ENCODE peak calls at places on chromosome 9, in four cellular contexts. One of them, this sample, is unnamed.

GRCh38 chr9:96047116-96047639 is 171.7 kb downstream of the ERCC6L2 start:
- DNase-seq in cardiac muscle cell: no peak
- DNase-seq in epithelial cell of esophagus: no peak
- DNase-seq in AG04449: no peak
- DNase-seq in this sample: no peak

GRCh38 chr9:124340219-124341069 is 74.8 kb downstream of the PSMB7 start:
- DNase-seq in AG04449: no peak
- DNase-seq in cardiac muscle cell: no peak
- DNase-seq in epithelial cell of esophagus: no peak
- DNase-seq in this sample: no peak

GRCh38 chr9:70004310-70004709 is 39.3 kb upstream of the MAMDC2 start:
- DNase-seq in epithelial cell of esophagus: no peak
- DNase-seq in cardiac muscle cell: peak
- DNase-seq in AG04449: no peak
- DNase-seq in this sample: peak

GRCh38 chr9:79662553-79662956 is 90.8 kb downstream of the TLE4 start:
- DNase-seq in AG04449: no peak
- DNase-seq in epithelial cell of esophagus: no peak
- DNase-seq in cardiac muscle cell: no peak
- DNase-seq in this sample: no peak

GRCh38 chr9:132443951-132444615 is 34.1 kb downstream of the CFAP77 start:
- DNase-seq in epithelial cell of esophagus: no peak
- DNase-seq in cardiac muscle cell: no peak
- DNase-seq in AG04449: no peak
- DNase-seq in this sample: no peak

GRCh38 chr9:118701985-118702384 is 667.2 kb downstream of the BRINP1 start:
- DNase-seq in cardiac muscle cell: no peak
- DNase-seq in epithelial cell of esophagus: no peak
- DNase-seq in AG04449: no peak
- DNase-seq in this sample: no peak

GRCh38 chr9:105258225-105258737 is 13.8 kb downstream of the SLC44A1 start:
- DNase-seq in cardiac muscle cell: peak
- DNase-seq in AG04449: no peak
- DNase-seq in epithelial cell of esophagus: no peak
- DNase-seq in this sample: no peak

GRCh38 chr9:137305060-137305787 is 3.2 kb upstream of the NRARP start:
- DNase-seq in AG04449: no peak
- DNase-seq in epithelial cell of esophagus: peak
- DNase-seq in cardiac muscle cell: peak
- DNase-seq in this sample: no peak

GRCh38 chr9:127698985-127699670 is 7.7 kb upstream of the CFAP157 start:
- DNase-seq in epithelial cell of esophagus: peak
- DNase-seq in cardiac muscle cell: peak
- DNase-seq in AG04449: peak
- DNase-seq in this sample: peak

GRCh38 chr9:134330590-134330989 is 4.3 kb downstream of the RXRA start:
- DNase-seq in AG04449: no peak
- DNase-seq in cardiac muscle cell: no peak
- DNase-seq in epithelial cell of esophagus: no peak
- DNase-seq in this sample: no peak

GRCh38 chr9:96183751-96184150 is 118.2 kb downstream of the HSD17B3 start:
- DNase-seq in epithelial cell of esophagus: no peak
- DNase-seq in AG04449: no peak
- DNase-seq in cardiac muscle cell: no peak
- DNase-seq in this sample: no peak

GRCh38 chr9:77486968-77487367 is 161.2 kb downstream of the GNA14 start:
- DNase-seq in epithelial cell of esophagus: peak
- DNase-seq in AG04449: no peak
- DNase-seq in cardiac muscle cell: no peak
- DNase-seq in this sample: no peak

GRCh38 chr9:91151741-91152095 is 210.0 kb downstream of the AUH start:
- DNase-seq in cardiac muscle cell: no peak
- DNase-seq in epithelial cell of esophagus: no peak
- DNase-seq in AG04449: no peak
- DNase-seq in this sample: no peak

GRCh38 chr9:133787749-133788015 is 49.5 kb upstream of the SARDH start:
- DNase-seq in epithelial cell of esophagus: peak
- DNase-seq in AG04449: no peak
- DNase-seq in cardiac muscle cell: peak
- DNase-seq in this sample: no peak

GRCh38 chr9:136295055-136295454 is 8.8 kb downstream of the CCDC187 start:
- DNase-seq in cardiac muscle cell: no peak
- DNase-seq in epithelial cell of esophagus: no peak
- DNase-seq in AG04449: no peak
- DNase-seq in this sample: no peak

GRCh38 chr9:136297766-136298735 is 5.8 kb downstream of the CCDC187 start:
- DNase-seq in cardiac muscle cell: no peak
- DNase-seq in AG04449: no peak
- DNase-seq in epithelial cell of esophagus: no peak
- DNase-seq in this sample: no peak

GRCh38 chr9:136297016-136297691 is 6.7 kb downstream of the CCDC187 start:
- DNase-seq in cardiac muscle cell: no peak
- DNase-seq in AG04449: no peak
- DNase-seq in epithelial cell of esophagus: peak
- DNase-seq in this sample: no peak

GRCh38 chr9:136295537-136296433 is 8.1 kb downstream of the CCDC187 start:
- DNase-seq in epithelial cell of esophagus: no peak
- DNase-seq in AG04449: no peak
- DNase-seq in cardiac muscle cell: no peak
- DNase-seq in this sample: no peak

GRCh38 chr9:136296434-136297015 is 7.4 kb downstream of the CCDC187 start:
- DNase-seq in AG04449: no peak
- DNase-seq in cardiac muscle cell: no peak
- DNase-seq in epithelial cell of esophagus: no peak
- DNase-seq in this sample: no peak
- H3K4me3 ChIP-seq in AG04449: no peak
- H3K4me3 ChIP-seq in cardiac muscle cell: no peak
- H3K4me3 ChIP-seq in epithelial cell of esophagus: no peak
- H3K4me3 ChIP-seq in this sample: no peak

GRCh38 chr9:6188906-6189305 is 26.7 kb upstream of the IL33 start:
- DNase-seq in cardiac muscle cell: no peak
- DNase-seq in epithelial cell of esophagus: no peak
- DNase-seq in AG04449: no peak
- DNase-seq in this sample: no peak

GRCh38 chr9:6187272-6187671 is 28.3 kb upstream of the IL33 start:
- DNase-seq in epithelial cell of esophagus: no peak
- DNase-seq in AG04449: no peak
- DNase-seq in cardiac muscle cell: no peak
- DNase-seq in this sample: no peak

GRCh38 chr9:6183227-6183551 is 32.4 kb upstream of the IL33 start:
- DNase-seq in AG04449: no peak
- DNase-seq in epithelial cell of esophagus: no peak
- DNase-seq in cardiac muscle cell: no peak
- DNase-seq in this sample: no peak

GRCh38 chr9:6184749-6185645 is 30.6 kb upstream of the IL33 start:
- DNase-seq in cardiac muscle cell: peak
- DNase-seq in AG04449: no peak
- DNase-seq in epithelial cell of esophagus: peak
- DNase-seq in this sample: no peak

GRCh38 chr9:6186691-6187090 is 28.9 kb upstream of the IL33 start:
- DNase-seq in AG04449: no peak
- DNase-seq in epithelial cell of esophagus: no peak
- DNase-seq in cardiac muscle cell: no peak
- DNase-seq in this sample: no peak
- H3K4me3 ChIP-seq in AG04449: no peak
- H3K4me3 ChIP-seq in epithelial cell of esophagus: no peak
- H3K4me3 ChIP-seq in cardiac muscle cell: no peak
- H3K4me3 ChIP-seq in this sample: no peak

GRCh38 chr9:73131376-73131775 is 20.3 kb upstream of the ANXA1 start:
- DNase-seq in AG04449: no peak
- DNase-seq in cardiac muscle cell: no peak
- DNase-seq in epithelial cell of esophagus: no peak
- DNase-seq in this sample: no peak
- H3K4me3 ChIP-seq in AG04449: no peak
- H3K4me3 ChIP-seq in cardiac muscle cell: no peak
- H3K4me3 ChIP-seq in epithelial cell of esophagus: no peak
- H3K4me3 ChIP-seq in this sample: no peak

GRCh38 chr9:128921881-128922763 is 1.3 kb downstream of the PHYHD1 start:
- DNase-seq in cardiac muscle cell: peak
- DNase-seq in epithelial cell of esophagus: no peak
- DNase-seq in AG04449: no peak
- DNase-seq in this sample: no peak
- H3K4me3 ChIP-seq in cardiac muscle cell: peak
- H3K4me3 ChIP-seq in epithelial cell of esophagus: peak
- H3K4me3 ChIP-seq in AG04449: peak
- H3K4me3 ChIP-seq in this sample: peak

This sample was measured in skeletal muscle cell.